ENCODE peak calls at places on chromosomes 16 and 17, in four cellular contexts. M is psoas muscle; D is CD8-positive, alpha-beta T cell; Z is fibroblast of lung. V is an unnamed sample.

GRCh38 chr16:82639666-82640336 is 13.0 kb downstream of the CDH13 start:
- DNase-seq in M (peak; percentile 73), D (peak; percentile 52), Z (peak; percentile 65), V (peak; percentile 68)

GRCh38 chr16:80946481-80946880 is 60.2 kb downstream of the CMC2 start:
- DNase-seq in M (no peak), D (no peak), Z (no peak), V (peak; percentile 16)

GRCh38 chr17:39687546-39688474 is at the start of gene PGAP3:
- DNase-seq in M (peak; percentile 95), D (peak; percentile 82), Z (peak; percentile 90), V (peak; percentile 89)

GRCh38 chr16:75570351-75571104 is 4.3 kb downstream of the GABARAPL2 start:
- DNase-seq in M (no peak), D (no peak), Z (no peak), V (no peak)

GRCh38 chr16:73018796-73019455 is 29.0 kb downstream of the ZFHX3 start:
- DNase-seq in M (no peak), D (no peak), Z (no peak), V (no peak)

GRCh38 chr16:80614908-80615696 is 74.3 kb downstream of the DYNLRB2 start:
- DNase-seq in M (no peak), D (no peak), Z (peak; percentile 42), V (peak; percentile 71)

GRCh38 chr16:67235816-67236547 is 9.1 kb downstream of the TMEM208 start:
- DNase-seq in M (no peak), D (peak; percentile 33), Z (no peak), V (no peak)

GRCh38 chr17:73588291-73589095 is 55.8 kb downstream of the SDK2 start:
- DNase-seq in M (no peak), D (no peak), Z (no peak), V (no peak)

GRCh38 chr17:16941643-16942042 is 30.3 kb downstream of the TNFRSF13B start:
- DNase-seq in M (no peak), D (no peak), Z (no peak), V (no peak)

GRCh38 chr16:19291459-19291858 is 5.9 kb downstream of the CLEC19A start:
- DNase-seq in M (no peak), D (no peak), Z (no peak), V (no peak)

GRCh38 chr16:19127674-19128131 is 13.9 kb downstream of the ITPRIPL2 start:
- DNase-seq in M (no peak), D (no peak), Z (no peak), V (no peak)

GRCh38 chr17:1966274-1967086 is 58.7 kb downstream of the RTN4RL1 start:
- DNase-seq in M (no peak), D (no peak), Z (no peak), V (no peak)

GRCh38 chr17:81869221-81870154 is 1.6 kb downstream of the ARHGDIA start:
- DNase-seq in M (no peak), D (peak; percentile 36), Z (peak; percentile 32), V (peak; percentile 47)

GRCh38 chr17:77836557-77837041 is 121.9 kb upstream of the TNRC6C start:
- DNase-seq in M (no peak), D (peak; percentile 29), Z (peak; percentile 15), V (peak; percentile 7)

GRCh38 chr17:45906927-45907622 is 12.7 kb downstream of the MAPT start:
- DNase-seq in M (no peak), D (no peak), Z (no peak), V (no peak)

GRCh38 chr17:42034059-42034458 is 14.2 kb downstream of the NKIRAS2 start:
- DNase-seq in M (no peak), D (no peak), Z (no peak), V (no peak)

GRCh38 chr17:51439395-51440229 is 179.3 kb downstream of the UTP18 start:
- DNase-seq in M (no peak), D (no peak), Z (no peak), V (no peak)

GRCh38 chr16:81061307-81061640 is 15.8 kb downstream of the C16orf46 start:
- DNase-seq in M (no peak), D (no peak), Z (no peak), V (no peak)

GRCh38 chr17:52648995-52649394 is 490.5 kb upstream of the CA10 start:
- DNase-seq in M (no peak), D (no peak), Z (no peak), V (no peak)

GRCh38 chr17:7080445-7081041 is 492 bp upstream of the CLEC10A start:
- DNase-seq in M (peak; percentile 87), D (no peak), Z (no peak), V (no peak)

GRCh38 chr16:72946474-72947194 is 101.3 kb downstream of the ZFHX3 start:
- DNase-seq in M (no peak), D (no peak), Z (peak; percentile 57), V (peak; percentile 75)

GRCh38 chr16:74141015-74141414 is 155.6 kb upstream of the PSMD7 start:
- DNase-seq in M (no peak), D (no peak), Z (no peak), V (no peak)

GRCh38 chr17:79951361-79952264 is 84.1 kb downstream of the TBC1D16 start:
- DNase-seq in M (peak; percentile 63), D (no peak), Z (peak; percentile 86), V (peak; percentile 93)

GRCh38 chr17:40490289-40490853 is 11.1 kb downstream of the TNS4 start:
- DNase-seq in M (peak; percentile 65), D (no peak), Z (peak; percentile 81), V (peak; percentile 97)

GRCh38 chr16:81514041-81514559 is 69.5 kb downstream of the CMIP start:
- DNase-seq in M (peak; percentile 48), D (no peak), Z (no peak), V (peak; percentile 54)

GRCh38 chr16:8585942-8586341 is 4.4 kb downstream of the TMEM114 start:
- DNase-seq in M (no peak), D (no peak), Z (no peak), V (no peak)

GRCh38 chr17:1179635-1180433 is at the start of gene ABR:
- DNase-seq in M (peak; percentile 78), D (peak; percentile 59), Z (peak; percentile 32), V (peak; percentile 39)

GRCh38 chr16:8547756-8548155 is 42.6 kb downstream of the TMEM114 start:
- DNase-seq in M (no peak), D (no peak), Z (no peak), V (no peak)

GRCh38 chr17:55394357-55395021 is 27.1 kb downstream of the MMD start:
- DNase-seq in M (no peak), D (no peak), Z (no peak), V (no peak)

DNA sequence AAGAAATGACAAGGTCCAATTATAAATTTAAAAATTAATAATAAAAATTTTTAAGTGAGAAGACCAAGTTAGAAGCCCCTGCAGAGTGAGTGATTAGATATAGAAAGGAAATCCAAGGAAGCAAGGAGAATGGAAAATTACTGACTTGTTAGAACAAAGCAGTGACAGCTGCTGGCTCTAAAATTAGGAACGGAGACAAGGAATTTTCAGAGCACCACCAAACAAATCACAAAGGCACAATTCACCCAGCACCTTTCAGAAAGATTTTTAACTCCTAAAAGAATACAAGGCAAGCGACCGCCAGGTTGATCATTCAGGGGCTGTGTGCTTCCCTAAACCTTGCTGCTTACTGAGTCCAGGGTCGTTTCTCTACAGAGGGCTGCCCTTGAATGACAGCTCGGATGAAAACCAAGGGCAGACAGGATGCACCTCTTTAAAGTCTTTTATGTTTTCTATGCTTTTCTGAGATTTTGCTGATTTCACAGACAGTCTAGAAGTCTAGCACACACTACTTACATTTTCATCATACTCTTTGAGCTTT is 45.4 kb upstream of the GINS3 start:
- DNase-seq in M (no peak), D (no peak), Z (no peak), V (no peak)
- H3K4me3 ChIP-seq in M (no peak overlapping the region), D (no peak overlapping the region), Z (no peak overlapping the region), V (no peak overlapping the region)

GRCh38 chr16:69130461-69130860 is 1.9 kb downstream of the CHTF8 start:
- DNase-seq in M (no peak), D (no peak), Z (no peak), V (no peak)
- H3K4me3 ChIP-seq in M (no peak overlapping the region), D (no peak overlapping the region), Z (peak overlapping the region; percentile 60), V (peak overlapping the region; percentile 1)

GRCh38 chr16:87216824-87217205 is 100.4 kb downstream of the C16orf95 start:
- DNase-seq in M (no peak), D (no peak), Z (no peak), V (no peak)

GRCh38 chr16:87218281-87219055 is 98.7 kb downstream of the C16orf95 start:
- DNase-seq in M (no peak), D (no peak), Z (no peak), V (no peak)

GRCh38 chr16:87213536-87213935 is 103.7 kb downstream of the C16orf95 start:
- DNase-seq in M (no peak), D (no peak), Z (no peak), V (no peak)

GRCh38 chr16:87219287-87219909 is 97.8 kb downstream of the C16orf95 start:
- DNase-seq in M (no peak), D (no peak), Z (no peak), V (no peak)

DNA sequence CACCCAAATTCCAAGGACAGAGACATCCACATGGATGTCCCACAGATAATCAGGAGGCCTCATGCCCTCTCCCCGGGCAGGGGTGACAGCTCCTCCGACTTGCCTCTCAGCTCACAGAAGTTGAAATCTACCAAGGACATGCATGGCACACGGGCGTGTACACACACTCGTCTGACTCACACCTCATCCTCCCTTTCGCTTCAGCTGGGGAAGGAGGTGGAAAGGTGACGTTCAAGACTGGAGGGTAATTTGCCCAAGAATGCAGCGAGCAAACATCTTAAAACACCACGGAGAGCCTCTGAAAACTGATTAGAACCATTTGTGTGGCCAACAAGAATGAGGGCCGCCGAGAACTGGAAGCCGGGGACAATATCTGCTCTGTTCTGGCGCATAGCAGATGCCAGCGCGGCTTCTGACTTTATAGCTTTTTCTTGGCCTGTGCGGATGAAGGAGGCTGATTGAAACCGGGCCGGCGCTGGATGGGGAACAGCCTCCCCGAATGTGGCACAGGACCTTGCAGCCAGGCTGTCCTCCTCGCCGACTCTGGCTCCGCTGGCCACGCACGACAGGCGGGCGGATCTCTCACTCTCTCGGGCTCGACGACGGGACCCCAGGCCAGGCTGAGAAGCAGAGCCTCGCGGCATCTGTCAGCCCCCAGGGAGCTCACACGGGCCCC is 100.9 kb downstream of the C16orf95 start:
- DNase-seq in M (no peak), D (no peak), Z (no peak), V (no peak)
- H3K4me3 ChIP-seq in M (peak overlapping the region; percentile 7), D (no peak overlapping the region), Z (no peak overlapping the region), V (no peak overlapping the region)

GRCh38 chr17:29177871-29178749 is 2.1 kb downstream of the MYO18A start:
- DNase-seq in M (no peak), D (no peak), Z (no peak), V (no peak)

GRCh38 chr17:29178750-29179231 is 1.4 kb downstream of the MYO18A start:
- DNase-seq in M (no peak), D (no peak), Z (no peak), V (no peak)

GRCh38 chr17:29176500-29177351 is 3.5 kb downstream of the MYO18A start:
- DNase-seq in M (peak; percentile 77), D (peak; percentile 57), Z (peak; percentile 29), V (peak; percentile 55)

GRCh38 chr17:29179232-29180036 is 764 bp downstream of the MYO18A start:
- DNase-seq in M (no peak), D (no peak), Z (no peak), V (no peak)

GRCh38 chr17:29177541-29177870 is 2.7 kb downstream of the MYO18A start:
- DNase-seq in M (no peak), D (no peak), Z (no peak), V (no peak)
- H3K4me3 ChIP-seq in M (no peak overlapping the region), D (no peak overlapping the region), Z (no peak overlapping the region), V (no peak overlapping the region)